ENCODE peak calls at places on chromosomes 7 and 10, in five cellular contexts. D, Z, B, L and R are unnamed samples.

GRCh38 chr10:76640765-76641164 is 996.8 kb downstream of the KCNMA1 start:
- DNase-seq in D (no peak), Z (no peak), B (no peak), L (peak), R (no peak)

GRCh38 chr7:102897211-102897621 is 15.6 kb upstream of the LRRC17 start:
- DNase-seq in D (no peak), Z (no peak), B (no peak), L (peak), R (no peak)

GRCh38 chr10:5893321-5893720 is 3.3 kb downstream of the FBH1 start:
- DNase-seq in D (no peak), Z (no peak), B (no peak), L (no peak), R (no peak)

GRCh38 chr10:75269605-75270004 is 33.8 kb upstream of the COMTD1 start:
- DNase-seq in D (no peak), Z (no peak), B (peak), L (no peak), R (no peak)

GRCh38 chr10:124493191-124493936 is 31.7 kb downstream of the LHPP start:
- DNase-seq in D (peak), Z (no peak), B (no peak), L (no peak), R (no peak)

GRCh38 chr7:140035400-140036223 is 27.1 kb downstream of the PARP12 start:
- DNase-seq in D (no peak), Z (no peak), B (no peak), L (peak), R (no peak)

GRCh38 chr7:130921391-130922180 is 187.6 kb upstream of the KLF14 start:
- DNase-seq in D (peak), Z (no peak), B (no peak), L (peak), R (no peak)

GRCh38 chr10:11832042-11832441 is 8.9 kb downstream of the PROSER2 start:
- DNase-seq in D (no peak), Z (no peak), B (no peak), L (no peak), R (no peak)

GRCh38 chr10:50992356-50992866 is 81.9 kb upstream of the PRKG1 start:
- DNase-seq in D (no peak), Z (no peak), B (peak), L (peak), R (no peak)

GRCh38 chr10:76444034-76444800 is 1012.8 kb downstream of the LRMDA start:
- DNase-seq in D (peak), Z (no peak), B (no peak), L (peak), R (no peak)

GRCh38 chr10:79155301-79156081 is 86.7 kb downstream of the ZMIZ1 start:
- DNase-seq in D (peak), Z (no peak), B (no peak), L (peak), R (no peak)

GRCh38 chr7:90487808-90488207 is 18.4 kb downstream of the PTTG1IP2 start:
- DNase-seq in D (no peak), Z (no peak), B (no peak), L (no peak), R (no peak)

GRCh38 chr7:112546723-112547513 is 66.1 kb downstream of the LSMEM1 start:
- DNase-seq in D (no peak), Z (no peak), B (no peak), L (no peak), R (no peak)

GRCh38 chr7:27172823-27173411 is 1.2 kb downstream of the HOXA10 start:
- DNase-seq in D (peak), Z (no peak), B (peak), L (no peak), R (no peak)

GRCh38 chr10:5491477-5491876 is 7.9 kb downstream of the CALML5 start:
- DNase-seq in D (peak), Z (no peak), B (peak), L (no peak), R (no peak)

GRCh38 chr10:7817984-7818294 is 366 bp upstream of the TAF3 start:
- DNase-seq in D (no peak), Z (no peak), B (no peak), L (no peak), R (no peak)

GRCh38 chr10:2201534-2202104 is 464.3 kb upstream of the ADARB2 start:
- DNase-seq in D (no peak), Z (no peak), B (no peak), L (no peak), R (no peak)

GRCh38 chr10:115606727-115607126 is 513.6 kb downstream of the ATRNL1 start:
- DNase-seq in D (no peak), Z (no peak), B (no peak), L (no peak), R (no peak)

GRCh38 chr10:132582795-132583194 is 45.2 kb downstream of the INPP5A start:
- DNase-seq in D (no peak), Z (no peak), B (no peak), L (no peak), R (no peak)

GRCh38 chr10:101856626-101857025 is 13.0 kb upstream of the KCNIP2 start:
- DNase-seq in D (no peak), Z (no peak), B (no peak), L (peak), R (no peak)

GRCh38 chr10:58985216-58985615 is 191.2 kb upstream of the PHYHIPL start:
- DNase-seq in D (no peak), Z (no peak), B (no peak), L (no peak), R (no peak)

GRCh38 chr10:50275650-50276235 is 24.4 kb upstream of the ASAH2 start:
- DNase-seq in D (peak), Z (no peak), B (peak), L (peak), R (peak)

DNA sequence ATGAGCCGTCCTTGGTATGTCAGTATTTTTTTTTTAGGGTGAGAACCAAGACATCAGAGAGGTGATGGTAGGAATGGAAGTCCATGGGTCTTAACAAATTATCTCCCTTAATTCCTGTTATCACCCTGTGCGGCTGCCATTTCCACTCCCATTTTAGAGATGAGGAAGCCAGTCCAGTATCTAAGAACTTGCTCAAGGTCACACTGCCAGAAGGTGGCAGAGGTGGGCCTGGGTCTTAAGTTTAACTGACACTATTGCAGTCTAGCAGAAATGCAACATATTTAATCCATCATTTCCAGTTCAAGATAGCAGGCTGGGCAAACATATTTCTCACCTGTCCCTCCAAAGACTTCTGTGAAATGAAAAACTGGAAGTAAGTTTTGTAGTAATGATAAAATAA is 108.3 kb downstream of the GLI3 start:
- DNase-seq in D (no peak), Z (no peak), B (no peak), L (peak), R (no peak)
- TF ChIP-seq CTCF in D (no peak), Z (peak), B (no peak), L (peak), R (no peak)

GRCh38 chr7:6614941-6615737 is at the start of gene ZNF853:
- DNase-seq in D (no peak), Z (no peak), B (no peak), L (no peak), R (no peak)
- H3K4me3 ChIP-seq in D (peak), Z (no peak), B (peak), L (peak), R (peak)

GRCh38 chr7:106140406-106141173 is 28.5 kb upstream of the SYPL1 start:
- DNase-seq in D (no peak), Z (no peak), B (no peak), L (no peak), R (no peak)
- H3K27ac ChIP-seq in D (peak), Z (no peak), B (no peak), L (no peak), R (no peak)

GRCh38 chr10:25707976-25708671 is 225.9 kb upstream of the MYO3A start:
- DNase-seq in D (no peak), Z (no peak), B (no peak), L (no peak), R (no peak)

DNA sequence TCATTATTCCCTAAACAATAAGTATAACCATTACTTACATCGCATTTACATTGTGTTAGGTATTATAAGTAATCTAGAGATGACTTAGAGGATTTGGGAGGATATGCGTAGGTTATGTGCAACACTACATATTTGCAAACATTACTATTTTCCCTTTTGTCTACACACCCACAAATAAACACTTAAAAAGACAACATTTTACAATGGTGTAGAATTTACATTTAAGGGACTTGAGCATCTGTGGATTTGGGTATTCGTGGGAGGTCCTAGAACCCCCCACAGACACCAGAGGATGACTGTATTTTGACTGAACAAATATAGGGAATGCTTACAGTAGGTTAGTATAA is 220.2 kb upstream of the MYO3A start:
- DNase-seq in D (no peak), Z (no peak), B (no peak), L (no peak), R (no peak)
- TF ChIP-seq CTCF in D (no peak), Z (no peak), B (no peak), L (no peak), R (no peak)

DNA sequence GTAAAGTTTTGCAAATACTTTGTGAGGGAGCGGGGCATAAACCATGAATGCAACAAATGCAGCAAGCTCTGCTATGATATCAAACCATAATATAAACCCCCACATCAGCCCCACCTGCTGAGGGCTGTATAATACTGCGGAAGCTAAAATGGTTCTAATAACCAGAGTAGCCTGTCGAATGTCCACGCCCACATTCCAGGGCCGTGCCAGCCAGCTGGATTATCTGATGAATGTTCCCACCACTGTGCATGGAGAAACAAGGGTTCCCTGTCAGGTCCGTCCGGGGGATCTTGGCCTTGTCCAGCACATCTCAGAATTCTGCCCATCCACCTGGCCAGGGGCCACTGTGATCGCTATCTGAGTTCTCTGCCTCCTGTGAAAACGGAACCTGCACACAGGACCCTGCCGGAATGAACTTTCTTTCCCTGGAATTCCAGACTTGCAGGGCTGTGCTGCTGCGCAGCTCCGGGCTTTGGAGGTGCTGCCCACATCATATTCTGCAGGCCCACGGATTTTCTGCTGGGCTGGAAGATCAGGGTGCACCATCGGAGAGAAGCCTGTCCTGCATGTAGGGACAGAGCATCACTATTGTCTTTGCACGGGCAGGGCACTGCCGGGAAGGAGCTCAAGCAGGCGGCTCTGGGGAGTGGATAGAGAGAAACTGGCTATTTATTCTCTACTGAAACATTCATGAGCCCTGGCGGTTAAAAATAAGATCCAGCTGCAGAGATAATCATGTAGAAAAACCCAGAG is 77.0 kb upstream of the GNA12 start:
- DNase-seq in D (no peak), Z (no peak), B (no peak), L (no peak), R (no peak)
- H3K4me3 ChIP-seq in D (no peak), Z (no peak), B (no peak), L (no peak), R (no peak)

DNA sequence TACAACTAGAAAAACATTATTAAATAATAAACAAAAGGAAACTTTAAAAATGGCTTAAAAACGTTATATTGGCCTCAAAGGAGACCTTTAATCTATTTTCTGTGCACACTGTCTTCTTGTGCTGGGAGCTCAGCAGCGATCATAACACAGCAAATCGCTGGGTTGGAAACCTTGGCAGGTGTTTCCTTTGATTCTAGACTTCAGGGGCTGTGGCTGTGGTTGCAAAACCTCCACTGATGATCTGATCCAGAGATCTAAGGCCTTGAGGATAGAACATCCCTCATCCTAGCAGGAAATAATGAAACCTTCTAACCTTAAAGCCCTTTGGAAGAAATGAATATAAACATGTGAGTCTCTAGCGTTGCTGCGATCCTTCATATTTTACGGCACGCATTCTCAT is 29.8 kb downstream of the CDHR3 start:
- DNase-seq in D (no peak), Z (no peak), B (no peak), L (no peak), R (no peak)
- H3K27ac ChIP-seq in D (no peak), Z (no peak), B (no peak), L (no peak), R (no peak)

DNA sequence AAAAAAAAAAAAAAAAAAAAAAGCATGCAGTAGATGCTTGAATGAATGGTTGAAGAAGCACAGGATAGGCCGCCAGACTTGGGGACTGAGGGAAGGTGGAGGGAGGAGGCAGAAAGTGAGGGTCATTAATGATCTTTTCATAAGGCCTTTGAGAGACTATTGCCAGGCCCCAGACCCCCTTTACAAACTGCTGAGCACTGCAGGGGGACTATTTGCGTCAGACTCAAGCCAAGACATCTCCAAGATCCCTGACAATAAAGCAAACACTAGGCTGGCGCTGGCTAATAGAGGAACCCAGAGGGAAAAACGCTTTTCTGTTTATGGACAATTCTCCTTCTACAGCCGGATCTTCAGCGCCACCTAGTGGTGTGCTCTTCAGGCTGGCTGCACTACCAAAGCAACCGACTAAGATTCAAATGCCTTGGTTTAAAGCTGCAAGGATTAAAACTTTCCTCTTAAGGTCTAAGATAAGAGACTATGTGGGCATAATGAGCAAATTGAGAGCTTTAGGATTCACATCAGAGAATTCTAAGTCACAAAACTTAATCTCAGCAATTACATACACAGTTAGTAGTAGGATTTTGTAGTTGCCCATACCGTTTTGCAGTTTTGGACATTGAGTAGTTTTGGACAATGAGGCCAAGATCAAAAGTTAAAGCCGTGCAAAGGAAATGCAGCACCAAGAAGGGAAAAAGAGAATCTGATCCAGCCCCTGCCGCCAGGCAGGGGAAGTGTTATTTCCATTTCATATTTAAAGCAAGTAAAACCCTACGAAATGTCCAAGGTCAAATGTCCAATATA is 17.9 kb upstream of the AGK start:
- DNase-seq in D (peak), Z (no peak), B (peak), L (peak), R (peak)
- TF ChIP-seq CTCF in D (peak), Z (peak), B (peak), L (peak), R (peak)

DNA sequence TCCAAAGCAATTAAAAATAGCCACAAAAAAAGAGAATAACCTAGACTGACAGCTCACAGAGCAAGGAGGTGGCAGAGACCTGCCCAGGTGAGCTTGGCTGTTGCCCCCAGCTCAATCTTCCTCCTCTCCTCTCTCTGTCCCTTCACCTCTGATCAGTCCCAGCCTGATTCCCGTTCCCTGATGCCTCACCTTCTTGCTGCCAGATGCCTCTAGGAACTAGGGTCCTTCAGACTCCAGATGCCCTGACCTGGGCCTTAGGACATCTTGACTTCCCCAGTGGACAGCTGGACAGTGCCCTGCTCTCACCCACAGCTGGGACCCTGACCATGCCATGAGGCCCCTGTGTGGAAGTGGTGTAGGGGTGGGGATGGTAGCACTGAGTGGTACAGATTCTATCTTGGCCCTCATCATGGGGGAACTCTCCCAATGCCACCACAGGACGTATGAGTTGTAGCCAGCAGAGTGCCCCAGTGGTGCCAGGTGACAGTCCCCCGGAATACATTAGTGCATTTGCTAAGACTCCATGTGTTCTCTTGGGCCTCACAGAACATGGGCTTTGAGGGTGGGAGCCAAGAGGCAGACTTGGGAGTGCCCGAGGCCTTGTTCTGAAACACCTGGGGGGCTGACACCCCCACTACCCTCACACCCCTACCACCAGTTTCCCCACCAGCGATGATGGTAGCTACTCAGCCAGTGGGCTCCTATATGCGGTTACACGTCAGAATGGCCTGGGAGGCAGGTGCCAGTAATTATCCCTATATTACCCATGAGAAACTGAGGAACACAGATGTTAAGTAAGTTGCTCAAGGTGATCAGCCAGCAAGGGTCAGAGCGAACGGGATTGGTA is 2.0 kb downstream of the DEPP1 start:
- DNase-seq in D (peak), Z (no peak), B (no peak), L (no peak), R (no peak)
- H3K4me3 ChIP-seq in D (peak), Z (no peak), B (peak), L (peak), R (no peak)

GRCh38 chr7:47579458-47579857 is 2.5 kb downstream of the TNS3 start:
- DNase-seq in D (no peak), Z (no peak), B (no peak), L (no peak), R (no peak)

GRCh38 chr7:47576909-47577255 is 5.0 kb downstream of the TNS3 start:
- DNase-seq in D (no peak), Z (no peak), B (no peak), L (no peak), R (no peak)

GRCh38 chr7:47577351-47577919 is 4.5 kb downstream of the TNS3 start:
- DNase-seq in D (no peak), Z (no peak), B (no peak), L (peak), R (no peak)

GRCh38 chr7:47580175-47580701 is 1.7 kb downstream of the TNS3 start:
- DNase-seq in D (no peak), Z (no peak), B (no peak), L (peak), R (no peak)

GRCh38 chr7:47578581-47579270 is 3.2 kb downstream of the TNS3 start:
- DNase-seq in D (no peak), Z (no peak), B (no peak), L (peak), R (no peak)
- H3K27ac ChIP-seq in D (peak), Z (no peak), B (no peak), L (peak), R (no peak)